ENCODE peak calls at places on chromosomes 5 and 9, in seven cellular contexts. C, N, Z, L, A, I and S are unnamed samples.

GRCh38 chr9:18463991-18464390 is 10.0 kb upstream of the ADAMTSL1 start:
- DNase-seq in C (no peak), N (no peak), Z (no peak), L (no peak), A (peak; percentile 61), I (no peak), S (no peak)

GRCh38 chr5:178431777-178432155 is 158.4 kb downstream of the COL23A1 start:
- DNase-seq in C (no peak), N (no peak), Z (no peak), L (no peak), A (no peak), I (no peak), S (no peak)

GRCh38 chr5:80853413-80853812 is 106.8 kb upstream of the RASGRF2 start:
- DNase-seq in C (no peak), N (no peak), Z (no peak), L (no peak), A (no peak), I (no peak), S (no peak)

GRCh38 chr5:15533124-15533893 is 33.3 kb downstream of the FBXL7 start:
- DNase-seq in C (no peak), N (no peak), Z (no peak), L (no peak), A (no peak), I (no peak), S (peak; percentile 52)

GRCh38 chr9:38375572-38375963 is 16.9 kb upstream of the ALDH1B1 start:
- DNase-seq in C (no peak), N (peak; percentile 50), Z (no peak), L (no peak), A (no peak), I (peak; percentile 72), S (no peak)

GRCh38 chr5:112779531-112779930 is 41.8 kb downstream of the APC start:
- DNase-seq in C (no peak), N (no peak), Z (no peak), L (no peak), A (peak; percentile 40), I (no peak), S (no peak)

GRCh38 chr5:38339446-38339845 is 81.1 kb downstream of the EGFLAM start:
- DNase-seq in C (no peak), N (no peak), Z (no peak), L (no peak), A (no peak), I (no peak), S (peak; percentile 29)

GRCh38 chr5:131460867-131461572 is 174.0 kb downstream of the RAPGEF6 start:
- DNase-seq in C (no peak), N (no peak), Z (no peak), L (no peak), A (no peak), I (no peak), S (peak; percentile 36)

GRCh38 chr5:9927106-9927505 is 297.0 kb upstream of the TAS2R1 start:
- DNase-seq in C (no peak), N (no peak), Z (no peak), L (no peak), A (peak; percentile 54), I (no peak), S (peak; percentile 29)

GRCh38 chr9:100303812-100304211 is 48.9 kb downstream of the TEX10 start:
- DNase-seq in C (no peak), N (no peak), Z (no peak), L (no peak), A (no peak), I (no peak), S (peak; percentile 14)

GRCh38 chr9:129558063-129558550 is 62.8 kb downstream of the C9orf50 start:
- DNase-seq in C (no peak), N (no peak), Z (no peak), L (no peak), A (no peak), I (no peak), S (no peak)

DNA sequence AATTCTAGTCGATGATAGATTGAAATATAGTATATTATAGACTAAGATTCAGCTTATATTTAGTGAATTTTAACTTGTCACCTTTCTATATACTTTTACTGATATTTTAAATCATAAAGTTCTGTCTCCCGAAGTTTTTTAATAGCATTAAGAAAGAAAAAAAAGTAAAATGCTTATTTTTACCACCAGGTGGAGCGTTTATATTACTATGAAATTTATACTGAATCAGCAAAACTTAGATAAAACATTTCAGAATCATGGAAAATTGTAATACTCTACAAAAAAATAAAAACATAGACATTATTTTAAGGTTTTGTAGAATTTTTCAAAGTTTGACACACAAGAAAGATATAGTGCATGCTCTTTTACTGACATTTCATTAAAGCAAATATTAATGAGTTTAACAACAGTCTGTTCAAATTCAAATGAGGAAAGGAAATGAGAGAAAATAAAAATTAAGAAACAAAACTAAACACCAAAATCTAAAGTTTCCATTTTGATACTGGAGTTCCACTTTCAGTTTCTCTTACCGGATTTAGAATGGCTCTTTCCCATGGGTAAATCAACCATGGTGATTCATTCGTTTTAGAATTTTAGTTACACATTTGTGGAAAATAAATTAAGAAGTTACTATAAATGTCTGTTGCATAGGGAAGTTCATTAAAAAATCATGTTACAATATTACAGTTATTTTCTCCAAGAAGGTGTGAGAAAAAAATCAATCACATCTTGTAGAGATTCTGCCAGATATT is 1035.3 kb downstream of the CDH12 start:
- DNase-seq in C (peak; percentile 5), N (no peak), Z (no peak), L (no peak), A (peak; percentile 63), I (no peak), S (no peak)
- TF ChIP-seq CTCF in C (peak; percentile 74), N (peak; percentile 10), Z (no peak), L (no peak), A (peak; percentile 74), I (no peak), S (no peak)

GRCh38 chr5:108801776-108802175 is 54.1 kb downstream of the FER start:
- DNase-seq in C (no peak), N (no peak), Z (no peak), L (no peak), A (peak; percentile 92), I (no peak), S (peak; percentile 88)
- H3K27ac ChIP-seq in C (no peak overlapping the region), N (no peak overlapping the region), Z (no peak overlapping the region), L (no peak overlapping the region), A (peak overlapping the region; percentile 71), I (no peak overlapping the region), S (peak overlapping the region; percentile 55)

DNA sequence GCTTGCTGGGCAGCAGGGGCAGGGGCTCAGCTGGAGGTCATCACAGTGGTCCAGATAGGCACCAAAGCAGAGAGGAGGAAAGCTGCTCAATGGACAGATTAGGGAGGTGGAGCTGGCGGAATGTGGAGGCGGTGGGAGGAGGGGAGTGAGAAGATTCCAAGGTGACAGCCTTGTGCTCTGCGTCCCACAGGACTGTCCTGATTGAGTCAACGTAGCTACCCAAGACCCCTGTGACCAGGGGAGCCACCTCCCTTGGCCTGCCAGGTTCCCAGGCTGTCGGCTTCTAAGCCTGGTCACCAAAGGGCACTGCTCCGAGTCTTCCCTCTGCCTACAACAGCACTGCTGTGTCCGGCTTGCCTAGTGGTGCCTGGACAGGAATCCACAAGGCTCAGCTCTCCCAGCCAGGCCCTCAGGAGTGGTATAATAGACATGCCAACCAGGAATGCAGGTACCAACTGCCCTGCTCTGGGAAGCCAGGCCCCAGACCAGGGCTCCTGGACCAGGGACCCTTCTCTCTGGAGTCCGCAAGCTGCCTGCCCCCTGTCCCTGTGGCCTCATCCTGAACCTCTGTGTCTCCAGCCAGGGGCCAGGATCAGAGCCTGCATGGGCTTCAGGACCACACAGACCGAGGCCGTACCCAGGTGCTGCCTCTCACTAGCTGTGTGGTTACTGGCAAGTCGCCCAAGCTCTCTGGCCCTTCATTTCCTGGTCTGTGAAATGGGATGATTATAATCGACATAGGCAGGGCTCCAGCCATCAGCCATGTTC is 67.9 kb downstream of the STK10 start:
- DNase-seq in C (no peak), N (no peak), Z (no peak), L (no peak), A (no peak), I (no peak), S (no peak)
- TF ChIP-seq CTCF in C (no peak), N (no peak), Z (no peak), L (no peak), A (no peak), I (no peak), S (no peak)

GRCh38 chr9:120905794-120906248 is 20.8 kb downstream of the TRAF1 start:
- DNase-seq in C (peak; percentile 61), N (no peak), Z (no peak), L (no peak), A (no peak), I (no peak), S (no peak)
- H3K27ac ChIP-seq in C (peak overlapping the region; percentile 97), N (no peak overlapping the region), Z (no peak overlapping the region), L (no peak overlapping the region), A (no peak overlapping the region), I (no peak overlapping the region), S (no peak overlapping the region)

GRCh38 chr9:32384364-32385134 is at the start of gene ACO1:
- DNase-seq in C (peak; percentile 87), N (peak; percentile 94), Z (peak; percentile 87), L (peak; percentile 90), A (peak; percentile 81), I (peak; percentile 93), S (peak; percentile 62)
- TF ChIP-seq CTCF in C (peak; percentile 48), N (no peak), Z (peak; percentile 38), L (no peak), A (no peak), I (no peak), S (no peak)